ENCODE peak calls at places on chromosome 17, in eight cellular contexts. U, R, H, A, K, B, L and N are unnamed samples.
A peak's percentile ranks its signal among the peaks of the same experiment; 100 is the strongest.

GRCh38 chr17:36503456-36504155 is 17.1 kb downstream of the ZNHIT3 start:
- DNase-seq in U (no peak), R (no peak), H (no peak), A (no peak), K (no peak), B (no peak), L (no peak), N (peak; percentile 36)

GRCh38 chr17:4004517-4005295 is 40.5 kb upstream of the ATP2A3 start:
- DNase-seq in U (no peak), R (no peak), H (peak; percentile 82), A (peak; percentile 47), K (no peak), B (peak; percentile 50), L (no peak), N (peak; percentile 96)

GRCh38 chr17:27530791-27531391 is 74.6 kb downstream of the KSR1 start:
- DNase-seq in U (no peak), R (peak; percentile 39), H (no peak), A (peak; percentile 72), K (no peak), B (peak; percentile 85), L (peak; percentile 64), N (no peak)

GRCh38 chr17:43175213-43176118 is 4.5 kb downstream of the NBR1 start:
- DNase-seq in U (peak; percentile 82), R (peak; percentile 93), H (no peak), A (peak; percentile 74), K (no peak), B (peak; percentile 78), L (peak; percentile 84), N (no peak)

GRCh38 chr17:73005360-73005759 is 87.1 kb downstream of the SLC39A11 start:
- DNase-seq in U (no peak), R (no peak), H (no peak), A (no peak), K (no peak), B (no peak), L (no peak), N (peak; percentile 27)

GRCh38 chr17:66135219-66135618 is 56.7 kb downstream of the CEP112 start:
- DNase-seq in U (no peak), R (peak; percentile 8), H (no peak), A (no peak), K (no peak), B (no peak), L (no peak), N (no peak)

GRCh38 chr17:79011451-79012147 is 2.0 kb upstream of the CANT1 start:
- DNase-seq in U (peak; percentile 49), R (peak; percentile 43), H (no peak), A (peak; percentile 75), K (no peak), B (peak; percentile 41), L (peak; percentile 85), N (peak; percentile 38)

GRCh38 chr17:74814453-74814852 is 38.3 kb upstream of the NAT9 start:
- DNase-seq in U (no peak), R (no peak), H (no peak), A (no peak), K (no peak), B (no peak), L (no peak), N (no peak)

GRCh38 chr17:42274812-42275526 is 1.2 kb downstream of the STAT5B start:
- DNase-seq in U (peak; percentile 13), R (no peak), H (no peak), A (no peak), K (no peak), B (peak; percentile 48), L (no peak), N (no peak)

GRCh38 chr17:79814966-79815835 is 18.3 kb upstream of the CBX8 start:
- DNase-seq in U (no peak), R (peak; percentile 36), H (peak; percentile 58), A (peak; percentile 60), K (no peak), B (no peak), L (no peak), N (peak; percentile 81)

GRCh38 chr17:1110844-1111598 is 68.8 kb downstream of the ABR start:
- DNase-seq in U (peak; percentile 81), R (peak; percentile 67), H (no peak), A (peak; percentile 69), K (peak; percentile 92), B (peak; percentile 75), L (peak; percentile 91), N (peak; percentile 88)

GRCh38 chr17:56930739-56931337 is 17.0 kb upstream of the TRIM25 start:
- DNase-seq in U (no peak), R (no peak), H (no peak), A (no peak), K (no peak), B (no peak), L (no peak), N (no peak)

GRCh38 chr17:76121932-76122383 is 18.4 kb upstream of the EXOC7 start:
- DNase-seq in U (no peak), R (peak; percentile 9), H (no peak), A (peak; percentile 46), K (no peak), B (peak; percentile 28), L (no peak), N (no peak)

GRCh38 chr17:68446626-68447041 is 10.7 kb downstream of the WIPI1 start:
- DNase-seq in U (no peak), R (no peak), H (no peak), A (no peak), K (no peak), B (no peak), L (no peak), N (no peak)

GRCh38 chr17:79023886-79024771 is at the start of gene C1QTNF1:
- DNase-seq in U (no peak), R (no peak), H (peak; percentile 75), A (peak; percentile 88), K (no peak), B (peak; percentile 65), L (peak; percentile 38), N (peak; percentile 92)

GRCh38 chr17:65855245-65855644 is 293.8 kb upstream of the AXIN2 start:
- DNase-seq in U (no peak), R (peak; percentile 6), H (no peak), A (peak; percentile 6), K (no peak), B (peak; percentile 21), L (peak; percentile 45), N (peak; percentile 60)

GRCh38 chr17:55413825-55414489 is 7.7 kb downstream of the MMD start:
- DNase-seq in U (no peak), R (no peak), H (no peak), A (no peak), K (no peak), B (no peak), L (no peak), N (no peak)

GRCh38 chr17:17724991-17725852 is 44.0 kb downstream of the RAI1 start:
- DNase-seq in U (no peak), R (no peak), H (peak; percentile 88), A (no peak), K (no peak), B (no peak), L (no peak), N (peak; percentile 90)

GRCh38 chr17:39709319-39709997 is 9.6 kb downstream of the ERBB2 start:
- DNase-seq in U (no peak), R (no peak), H (no peak), A (no peak), K (no peak), B (no peak), L (no peak), N (no peak)

GRCh38 chr17:7484964-7485377 is 805 bp downstream of the POLR2A start:
- DNase-seq in U (no peak), R (no peak), H (no peak), A (no peak), K (no peak), B (no peak), L (no peak), N (no peak)
- TF ChIP-seq CTCF in U (no peak), R (no peak), H (no peak), A (peak; percentile 27), K (no peak), B (no peak), L (no peak), N (no peak)

DNA sequence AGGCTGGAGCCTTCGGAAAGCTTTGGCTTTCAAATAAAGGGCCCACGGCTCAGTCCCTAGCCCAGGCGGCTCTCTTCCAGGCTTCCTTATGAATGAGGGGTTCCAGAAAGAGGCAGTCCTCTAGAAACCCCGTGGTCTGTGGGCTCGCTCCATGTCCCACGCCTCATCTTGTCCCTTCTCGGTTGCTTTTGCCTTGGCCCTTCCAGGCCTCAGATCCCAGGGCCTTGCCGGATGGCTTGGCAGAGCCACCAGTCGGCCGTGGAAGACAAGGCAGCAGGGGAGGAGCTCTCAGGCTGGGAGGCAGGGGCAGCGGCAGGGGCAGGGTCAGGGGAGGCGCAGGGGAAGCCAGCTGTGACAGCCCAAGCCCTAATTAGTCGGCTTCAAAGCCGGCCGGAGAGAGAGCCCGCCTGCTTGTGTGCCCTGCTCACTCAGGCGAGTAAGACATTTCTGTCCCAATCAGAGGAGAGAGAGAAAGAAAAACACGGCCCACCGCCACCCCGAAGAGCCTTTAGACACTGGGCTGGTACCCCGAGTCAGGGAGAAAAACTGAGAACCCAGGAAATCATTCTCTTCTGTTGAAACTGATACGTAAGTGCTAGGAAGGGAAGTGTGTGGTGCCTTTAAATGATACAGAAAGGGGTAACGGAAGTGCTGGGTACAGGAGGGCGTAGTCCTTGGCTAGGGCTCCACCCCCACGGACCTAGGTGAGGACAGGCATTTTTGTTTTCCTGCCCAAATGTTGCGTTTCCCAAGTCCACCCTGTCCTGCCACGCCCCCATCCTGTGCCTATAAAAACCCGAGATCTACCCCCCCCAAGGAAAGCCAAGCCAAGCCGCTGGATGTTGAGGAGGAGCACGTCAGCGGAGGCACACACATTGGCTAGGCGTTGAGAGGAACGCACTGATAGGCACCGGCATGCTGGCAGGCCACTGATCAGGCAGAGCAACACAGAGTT is 27.8 kb upstream of the MEIOC start:
- DNase-seq in U (no peak), R (no peak), H (peak; percentile 87), A (peak; percentile 69), K (no peak), B (no peak), L (no peak), N (peak; percentile 97)
- TF ChIP-seq CTCF in U (no peak), R (no peak), H (no peak), A (no peak), K (no peak), B (peak; percentile 13), L (no peak), N (no peak)

GRCh38 chr17:58487589-58488427 is at the start of gene HSF5:
- DNase-seq in U (no peak), R (no peak), H (no peak), A (peak; percentile 47), K (no peak), B (peak; percentile 4), L (no peak), N (peak; percentile 90)
- TF ChIP-seq CTCF in U (peak; percentile 54), R (no peak), H (no peak), A (peak; percentile 39), K (no peak), B (no peak), L (no peak), N (peak; percentile 65)

DNA sequence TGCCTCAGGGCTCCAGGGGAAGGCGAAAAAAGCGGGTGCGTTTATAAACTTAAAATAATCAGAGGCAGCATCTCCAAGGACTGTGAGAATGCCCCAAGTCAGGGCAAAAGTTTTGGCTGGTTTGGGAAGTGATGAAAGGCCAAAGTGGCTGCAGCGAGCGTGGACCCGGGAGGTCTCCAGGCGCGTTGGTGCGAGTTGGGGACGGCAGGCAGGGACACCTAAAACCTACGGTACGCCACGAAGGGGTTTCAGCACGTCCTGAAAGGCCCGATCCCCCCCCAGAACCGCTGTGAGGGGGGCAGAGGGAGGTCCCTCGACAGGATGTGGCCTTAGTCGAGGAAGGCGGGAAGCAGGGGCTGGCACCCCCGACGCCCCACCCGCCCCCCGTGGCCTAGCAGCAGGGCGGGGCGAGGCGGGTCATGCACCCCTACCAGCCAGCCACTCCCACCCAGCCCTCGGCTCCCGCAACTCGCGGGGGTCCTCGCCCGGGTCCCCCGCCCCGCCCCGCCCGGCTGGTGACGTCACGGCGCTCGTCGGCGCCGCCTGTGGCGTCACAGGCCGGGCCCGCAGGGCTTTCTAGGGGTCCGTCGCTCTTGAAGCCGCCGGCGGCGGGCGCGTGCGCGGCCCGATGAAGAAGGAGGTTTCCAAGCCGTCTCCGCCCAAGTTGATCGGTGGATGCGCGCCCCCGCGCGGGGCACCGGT is at the start of gene MYCBPAP:
- DNase-seq in U (peak; percentile 52), R (peak; percentile 73), H (peak; percentile 88), A (peak; percentile 91), K (peak; percentile 43), B (peak; percentile 81), L (peak; percentile 68), N (peak; percentile 93)
- TF ChIP-seq CTCF in U (peak; percentile 38), R (peak; percentile 9), H (no peak), A (peak; percentile 26), K (peak; percentile 26), B (no peak), L (peak; percentile 9), N (peak; percentile 30)